ENCODE peak calls at places on chromosomes 6 and 20, in nine cellular contexts. U is neural progenitor cell, Y is right lobe of liver, P is gastrocnemius medialis, O is GM12865, J is left ventricle myocardium inferior, I is cardiac muscle cell, B is AG04450, D is A549. N is an unnamed sample.

GRCh38 chr20:37345339-37346231 is at the start of gene SRC:
- DNase-seq in U (peak; percentile 85), Y (peak; percentile 84), P (peak; percentile 55), O (peak; percentile 78), J (peak; percentile 85), I (peak; percentile 74), B (peak; percentile 27), D (peak; percentile 68), N (peak; percentile 81)

GRCh38 chr6:99507648-99508047 is 7.6 kb downstream of the USP45 start:
- DNase-seq in U (no peak), Y (peak; percentile 38), P (no peak), O (no peak), J (no peak), I (no peak), B (no peak), D (no peak), N (no peak)

GRCh38 chr20:57268399-57269076 is 2.1 kb upstream of the BMP7 start:
- DNase-seq in U (no peak), Y (no peak), P (no peak), O (no peak), J (no peak), I (no peak), B (no peak), D (no peak), N (no peak)

GRCh38 chr6:130632288-130632687 is 194.9 kb upstream of the SMLR1 start:
- DNase-seq in U (peak; percentile 3), Y (no peak), P (no peak), O (no peak), J (no peak), I (no peak), B (no peak), D (no peak), N (no peak)

GRCh38 chr6:158539363-158539762 is 20.5 kb upstream of the TMEM181 start:
- DNase-seq in U (no peak), Y (no peak), P (no peak), O (no peak), J (no peak), I (no peak), B (no peak), D (no peak), N (no peak)

GRCh38 chr6:73929421-73929820 is 233.4 kb downstream of the CD109 start:
- DNase-seq in U (no peak), Y (no peak), P (no peak), O (no peak), J (no peak), I (no peak), B (no peak), D (no peak), N (no peak)

GRCh38 chr6:159008656-159009288 is 8.8 kb upstream of the RSPH3 start:
- DNase-seq in U (peak; percentile 30), Y (no peak), P (no peak), O (peak; percentile 71), J (no peak), I (peak; percentile 49), B (no peak), D (peak; percentile 21), N (no peak)

GRCh38 chr6:43575105-43575771 is 600 bp downstream of the XPO5 start:
- DNase-seq in U (peak; percentile 73), Y (peak; percentile 65), P (no peak), O (no peak), J (peak; percentile 29), I (peak; percentile 74), B (no peak), D (peak; percentile 21), N (no peak)

GRCh38 chr20:18001131-18001921 is 32.5 kb downstream of the MGME1 start:
- DNase-seq in U (no peak), Y (peak; percentile 69), P (peak; percentile 82), O (no peak), J (peak; percentile 46), I (no peak), B (no peak), D (no peak), N (peak; percentile 67)

GRCh38 chr6:149464411-149464810 is 20.4 kb downstream of the ZC3H12D start:
- DNase-seq in U (no peak), Y (no peak), P (no peak), O (peak; percentile 58), J (no peak), I (no peak), B (no peak), D (no peak), N (no peak)

GRCh38 chr6:149467265-149467664 is 17.5 kb downstream of the ZC3H12D start:
- DNase-seq in U (no peak), Y (no peak), P (no peak), O (peak; percentile 41), J (no peak), I (no peak), B (no peak), D (no peak), N (no peak)

GRCh38 chr6:149470948-149471347 is 13.9 kb downstream of the ZC3H12D start:
- DNase-seq in U (no peak), Y (no peak), P (no peak), O (no peak), J (no peak), I (no peak), B (no peak), D (no peak), N (no peak)

GRCh38 chr6:149471801-149472200 is 13.0 kb downstream of the ZC3H12D start:
- DNase-seq in U (no peak), Y (no peak), P (no peak), O (peak; percentile 79), J (no peak), I (no peak), B (no peak), D (no peak), N (no peak)

DNA sequence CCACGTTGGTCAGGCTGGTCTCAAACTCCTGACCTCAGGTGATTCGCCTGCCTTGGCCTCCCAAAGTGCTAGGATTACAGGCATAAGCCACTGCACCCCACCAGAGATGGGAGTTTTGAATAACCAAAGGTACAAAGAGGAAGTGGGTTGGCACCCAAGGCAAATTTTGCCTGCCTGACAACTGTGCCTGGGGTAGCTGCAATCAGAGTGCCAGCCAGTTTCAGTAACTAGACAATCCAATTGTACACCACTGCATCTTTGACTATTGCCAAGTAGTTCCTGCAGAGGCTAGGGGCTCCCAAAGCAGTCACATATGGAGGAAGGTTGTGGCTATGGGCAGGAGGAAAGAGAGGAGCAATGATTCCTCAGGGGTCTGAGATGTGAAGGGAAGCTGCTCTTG is 16.6 kb downstream of the ZC3H12D start:
- DNase-seq in U (no peak), Y (no peak), P (no peak), O (peak; percentile 61), J (no peak), I (no peak), B (no peak), D (no peak), N (no peak)
- H3K4me3 ChIP-seq in U (no peak overlapping the region), Y (no peak overlapping the region), P (no peak overlapping the region), O (peak overlapping the region; percentile 34), J (no peak overlapping the region), I (no peak overlapping the region), B (no peak overlapping the region), D (no peak overlapping the region), N (no peak overlapping the region)

GRCh38 chr6:143128346-143129015 is 67.8 kb downstream of the AIG1 start:
- DNase-seq in U (no peak), Y (no peak), P (no peak), O (no peak), J (no peak), I (no peak), B (no peak), D (no peak), N (no peak)

GRCh38 chr6:143127941-143128340 is 67.3 kb downstream of the AIG1 start:
- DNase-seq in U (no peak), Y (no peak), P (no peak), O (no peak), J (no peak), I (no peak), B (no peak), D (no peak), N (no peak)

GRCh38 chr6:143125455-143125854 is 64.8 kb downstream of the AIG1 start:
- DNase-seq in U (no peak), Y (no peak), P (no peak), O (no peak), J (no peak), I (no peak), B (no peak), D (no peak), N (no peak)

GRCh38 chr6:143125896-143126573 is 65.3 kb downstream of the AIG1 start:
- DNase-seq in U (no peak), Y (no peak), P (no peak), O (no peak), J (no peak), I (no peak), B (no peak), D (no peak), N (no peak)

GRCh38 chr6:143126574-143126941 is 65.9 kb downstream of the AIG1 start:
- DNase-seq in U (no peak), Y (no peak), P (no peak), O (no peak), J (no peak), I (no peak), B (no peak), D (no peak), N (no peak)
- H3K4me3 ChIP-seq in U (no peak overlapping the region), Y (no peak overlapping the region), P (no peak overlapping the region), O (no peak overlapping the region), J (no peak overlapping the region), I (no peak overlapping the region), B (no peak overlapping the region), D (no peak overlapping the region), N (no peak overlapping the region)

DNA sequence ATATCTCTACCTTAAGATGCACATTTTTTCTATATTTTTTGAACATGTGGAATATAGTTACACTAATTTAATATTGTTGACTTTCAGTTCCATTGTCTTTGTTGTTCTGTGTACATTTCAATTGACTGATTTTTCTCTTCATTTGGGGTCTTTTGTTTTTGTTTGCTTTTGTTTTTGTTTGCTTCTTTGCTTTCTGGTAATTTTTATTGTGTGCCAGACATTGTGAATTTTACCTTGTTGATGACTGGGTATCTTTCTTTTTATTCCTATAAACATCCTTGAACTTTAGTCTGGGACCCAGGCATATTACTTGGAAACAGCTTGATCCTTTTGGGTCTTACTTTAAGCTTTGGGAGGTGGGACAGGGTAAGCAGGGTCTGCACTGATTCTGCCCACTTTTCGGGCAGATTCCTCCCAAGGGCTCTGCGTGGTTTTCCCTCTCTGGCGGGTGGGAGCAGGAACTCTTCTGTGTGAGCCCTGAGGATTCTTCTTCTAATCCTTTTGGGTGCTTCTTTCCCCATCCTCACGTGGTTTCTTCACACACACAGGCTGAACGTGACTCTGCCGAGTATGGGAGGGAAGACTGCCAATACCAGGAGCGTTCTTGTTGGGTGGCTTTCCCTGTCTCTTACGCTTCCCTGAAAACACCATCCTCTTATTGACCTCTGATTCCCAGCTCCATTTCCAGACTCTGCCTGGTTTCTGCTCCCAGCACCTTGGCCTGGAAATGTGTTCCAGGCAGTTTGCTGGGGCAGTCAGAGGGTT is 200.5 kb downstream of the ARID1B start:
- DNase-seq in U (no peak), Y (no peak), P (peak; percentile 77), O (no peak), J (no peak), I (no peak), B (no peak), D (no peak), N (peak; percentile 32)
- H3K4me3 ChIP-seq in U (no peak overlapping the region), Y (no peak overlapping the region), P (no peak overlapping the region), O (no peak overlapping the region), J (no peak overlapping the region), I (no peak overlapping the region), B (no peak overlapping the region), D (no peak overlapping the region), N (no peak overlapping the region)

DNA sequence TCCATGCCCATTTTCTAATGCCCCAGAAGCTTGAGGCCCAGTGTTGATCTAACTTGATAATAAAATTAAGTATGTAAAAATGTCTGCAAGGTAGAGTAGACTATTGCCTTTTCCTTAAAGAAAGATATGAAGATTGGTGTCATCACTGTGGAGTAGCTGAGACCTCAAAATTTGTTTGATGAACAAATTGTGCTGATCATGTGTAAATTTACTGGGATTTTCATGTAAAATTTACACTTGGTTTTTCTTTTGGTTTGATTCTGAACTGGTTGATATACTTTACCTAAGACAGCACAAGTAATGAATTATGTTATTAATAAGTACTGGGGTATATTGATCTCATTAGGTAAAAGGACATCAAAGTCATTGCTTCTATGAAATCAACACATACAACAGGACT is 207.3 kb downstream of the COL19A1 start:
- DNase-seq in U (no peak), Y (no peak), P (no peak), O (no peak), J (no peak), I (no peak), B (no peak), D (no peak), N (no peak)
- H3K4me3 ChIP-seq in U (no peak overlapping the region), Y (no peak overlapping the region), P (no peak overlapping the region), O (no peak overlapping the region), J (no peak overlapping the region), I (no peak overlapping the region), B (no peak overlapping the region), D (no peak overlapping the region), N (no peak overlapping the region)